ENCODE peak calls at places on chromosomes 11 and 22, in ten cellular contexts. Q, P, K, C, J, Y, L, O, V and H are unnamed samples.

GRCh38 chr11:96254087-96254486 is 88.9 kb downstream of the MAML2 start:
- DNase-seq in Q (no peak), P (no peak), K (peak; percentile 35), C (no peak), J (no peak), Y (peak; percentile 34), L (no peak), O (no peak), V (no peak), H (no peak)

GRCh38 chr22:36510966-36511881 is 4.4 kb upstream of the FOXRED2 start:
- DNase-seq in Q (no peak), P (no peak), K (peak; percentile 34), C (peak; percentile 88), J (no peak), Y (peak; percentile 51), L (no peak), O (no peak), V (peak; percentile 42), H (no peak)

GRCh38 chr22:49437356-49437755 is 390.3 kb downstream of the BRD1 start:
- DNase-seq in Q (no peak), P (no peak), K (no peak), C (no peak), J (no peak), Y (no peak), L (no peak), O (no peak), V (no peak), H (no peak)

GRCh38 chr11:109808569-109808968 is 284.6 kb upstream of the ZC3H12C start:
- DNase-seq in Q (no peak), P (no peak), K (no peak), C (no peak), J (no peak), Y (no peak), L (no peak), O (no peak), V (no peak), H (no peak)

GRCh38 chr11:128406365-128406706 is 181.0 kb downstream of the ETS1 start:
- DNase-seq in Q (no peak), P (no peak), K (no peak), C (peak; percentile 60), J (no peak), Y (no peak), L (no peak), O (no peak), V (no peak), H (no peak)

GRCh38 chr22:30770716-30771115 is 76.0 kb downstream of the OSBP2 start:
- DNase-seq in Q (no peak), P (no peak), K (no peak), C (no peak), J (no peak), Y (no peak), L (no peak), O (no peak), V (no peak), H (no peak)

GRCh38 chr11:6693342-6694228 is 10.4 kb upstream of the MRPL17 start:
- DNase-seq in Q (no peak), P (no peak), K (no peak), C (no peak), J (no peak), Y (peak; percentile 27), L (peak; percentile 87), O (no peak), V (peak; percentile 22), H (no peak)

GRCh38 chr11:120568572-120569307 is 57.2 kb downstream of the GRIK4 start:
- DNase-seq in Q (no peak), P (no peak), K (no peak), C (peak; percentile 35), J (no peak), Y (no peak), L (no peak), O (no peak), V (no peak), H (no peak)

GRCh38 chr11:69677744-69678143 is 2.6 kb upstream of the LTO1 start:
- DNase-seq in Q (no peak), P (no peak), K (no peak), C (no peak), J (no peak), Y (no peak), L (no peak), O (no peak), V (no peak), H (no peak)

GRCh38 chr11:69674886-69675714 is at the start of gene LTO1:
- DNase-seq in Q (peak; percentile 87), P (peak; percentile 96), K (peak; percentile 97), C (peak; percentile 98), J (peak; percentile 93), Y (peak; percentile 96), L (peak; percentile 96), O (peak; percentile 98), V (peak; percentile 98), H (peak; percentile 95)

GRCh38 chr11:69671734-69672465 is 3.3 kb downstream of the LTO1 start:
- DNase-seq in Q (no peak), P (no peak), K (no peak), C (no peak), J (no peak), Y (no peak), L (no peak), O (no peak), V (no peak), H (no peak)

GRCh38 chr11:69670158-69670845 is 4.9 kb downstream of the LTO1 start:
- DNase-seq in Q (peak; percentile 27), P (peak; percentile 77), K (peak; percentile 79), C (peak; percentile 96), J (peak; percentile 58), Y (peak; percentile 80), L (peak; percentile 88), O (peak; percentile 88), V (peak; percentile 88), H (peak; percentile 92)

DNA sequence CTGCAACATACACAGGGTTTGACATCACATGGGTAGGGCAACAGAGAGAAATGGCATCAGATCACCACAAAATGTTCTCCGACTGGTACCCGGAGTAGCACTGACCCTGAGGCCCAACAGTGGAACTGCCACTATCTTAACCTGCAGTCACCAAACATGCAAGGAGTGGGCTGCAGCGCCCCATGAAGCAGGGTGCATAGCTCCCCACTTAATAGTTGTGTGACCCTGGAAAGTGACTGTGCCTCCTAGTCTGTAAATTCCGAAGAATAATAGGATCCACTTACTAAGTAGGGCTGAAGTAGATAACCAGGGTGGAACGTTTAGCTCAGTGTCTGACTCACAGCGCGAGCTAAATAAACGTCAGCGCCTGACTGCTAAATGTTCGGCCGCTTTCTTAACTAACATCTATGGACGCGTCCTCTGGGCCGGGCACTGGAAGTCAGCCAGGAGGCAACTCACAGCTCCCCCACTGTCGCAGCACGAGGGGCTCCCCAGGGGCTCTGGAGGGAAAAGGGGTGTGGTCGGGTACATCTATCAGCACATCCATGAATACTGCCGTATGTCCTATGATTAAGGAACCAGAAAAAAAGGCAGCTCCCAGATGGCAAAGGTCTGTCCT is 777 bp downstream of the LTO1 start:
- DNase-seq in Q (no peak), P (peak; percentile 47), K (no peak), C (no peak), J (peak; percentile 33), Y (peak; percentile 27), L (no peak), O (peak; percentile 66), V (no peak), H (no peak)
- H3K4me3 ChIP-seq in Q (peak overlapping the region; percentile 100), P (peak overlapping the region; percentile 98), K (peak overlapping the region; percentile 92), C (peak overlapping the region; percentile 97), J (peak overlapping the region; percentile 100), Y (peak overlapping the region; percentile 84), L (peak overlapping the region; percentile 100), O (peak overlapping the region; percentile 100), V (peak overlapping the region; percentile 99), H (peak overlapping the region; percentile 79)

GRCh38 chr22:38284042-38284402 is 11.2 kb upstream of the TMEM184B start:
- DNase-seq in Q (no peak), P (no peak), K (no peak), C (no peak), J (no peak), Y (peak; percentile 56), L (peak; percentile 82), O (no peak), V (peak; percentile 44), H (peak; percentile 87)
- H3K27ac ChIP-seq in Q (no peak overlapping the region), P (peak overlapping the region; percentile 65), K (peak overlapping the region; percentile 71), C (peak overlapping the region; percentile 26), J (peak overlapping the region; percentile 33), Y (peak overlapping the region; percentile 59), L (peak overlapping the region; percentile 61), O (peak overlapping the region; percentile 71), V (peak overlapping the region; percentile 77), H (peak overlapping the region; percentile 70)

DNA sequence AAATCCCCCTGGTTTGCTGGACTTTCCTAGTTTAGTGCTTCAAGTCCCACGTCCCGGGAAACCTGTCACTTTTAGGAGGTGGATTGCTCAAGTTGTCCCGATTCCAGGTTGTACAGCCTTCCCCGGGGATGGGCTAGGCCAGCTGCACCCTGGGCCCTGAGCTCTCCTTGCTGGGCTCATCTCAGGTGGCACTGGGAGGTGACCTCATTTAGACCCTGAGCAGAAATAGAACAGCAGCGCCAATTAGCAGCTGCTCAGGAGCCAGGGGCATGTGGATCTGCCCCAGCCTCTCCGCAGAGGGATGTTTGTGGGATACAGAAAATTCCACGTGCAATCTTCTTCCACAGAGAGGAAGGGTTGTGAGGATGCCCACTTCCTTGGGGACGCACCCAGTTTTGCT is 9.6 kb upstream of the CERK start:
- DNase-seq in Q (no peak), P (no peak), K (no peak), C (no peak), J (no peak), Y (no peak), L (no peak), O (no peak), V (no peak), H (no peak)
- TF ChIP-seq CTCF in Q (no peak), P (no peak), K (no peak), C (no peak), J (no peak), Y (no peak), L (no peak), O (no peak), V (no peak), H (no peak)

GRCh38 chr11:107721207-107721606 is 9.4 kb upstream of the SLN start:
- DNase-seq in Q (no peak), P (no peak), K (no peak), C (no peak), J (no peak), Y (no peak), L (no peak), O (no peak), V (no peak), H (no peak)

GRCh38 chr11:107716884-107717532 is 5.2 kb upstream of the SLN start:
- DNase-seq in Q (no peak), P (no peak), K (no peak), C (no peak), J (no peak), Y (no peak), L (no peak), O (no peak), V (no peak), H (no peak)

GRCh38 chr11:107720305-107720775 is 8.5 kb upstream of the SLN start:
- DNase-seq in Q (no peak), P (no peak), K (no peak), C (no peak), J (no peak), Y (no peak), L (no peak), O (no peak), V (no peak), H (no peak)

GRCh38 chr11:107719062-107719461 is 7.2 kb upstream of the SLN start:
- DNase-seq in Q (no peak), P (no peak), K (no peak), C (no peak), J (no peak), Y (peak; percentile 51), L (no peak), O (no peak), V (no peak), H (no peak)

DNA sequence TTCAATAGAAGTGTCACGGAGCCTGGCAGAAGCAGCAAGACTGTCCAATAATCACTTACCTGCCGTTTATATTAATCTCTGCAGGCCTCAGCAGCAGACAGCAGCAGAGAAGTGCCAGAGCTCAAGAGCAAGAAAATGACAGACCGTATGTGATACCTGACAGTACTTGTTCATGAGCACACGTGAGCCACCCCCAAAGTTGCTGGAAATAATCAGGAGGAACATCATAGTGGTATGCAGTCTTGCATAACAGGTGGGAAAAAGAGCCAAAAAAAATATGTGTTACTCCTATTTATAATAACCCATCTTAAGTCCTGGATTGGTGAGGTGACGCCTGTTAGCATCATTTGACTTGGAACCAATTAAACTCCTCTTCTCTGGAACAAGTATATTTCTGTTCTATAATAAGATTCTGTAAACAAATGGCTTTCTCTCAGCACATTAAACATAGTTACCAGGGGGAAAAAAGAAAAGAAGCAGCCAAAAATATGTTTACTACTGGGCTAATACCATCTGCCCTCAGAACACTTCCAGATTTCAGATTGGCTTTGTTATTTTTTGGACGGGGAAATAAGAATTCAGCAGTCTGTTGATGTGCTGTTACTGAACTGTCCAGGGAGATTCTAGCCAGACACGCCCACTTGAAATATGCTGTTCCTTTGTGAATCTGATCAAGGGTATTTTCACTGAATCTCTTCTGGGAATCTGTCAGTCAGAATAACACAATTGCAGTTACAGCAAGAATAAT is 7.9 kb upstream of the SLN start:
- DNase-seq in Q (no peak), P (no peak), K (no peak), C (no peak), J (no peak), Y (no peak), L (no peak), O (no peak), V (no peak), H (no peak)
- H3K4me3 ChIP-seq in Q (no peak overlapping the region), P (no peak overlapping the region), K (no peak overlapping the region), C (no peak overlapping the region), J (no peak overlapping the region), Y (no peak overlapping the region), L (no peak overlapping the region), O (no peak overlapping the region), V (no peak overlapping the region), H (no peak overlapping the region)